ENCODE peak calls at places on chromosomes 5 and 9, in five cellular contexts. One of them, this sample, is unnamed.

GRCh38 chr5:112342364-112342763 is 76.7 kb downstream of the EPB41L4A start:
- DNase-seq in tibial artery: no peak
- DNase-seq in HepG2: no peak
- DNase-seq in heart left ventricle: no peak
- DNase-seq in K562: no peak
- DNase-seq in this sample: no peak

GRCh38 chr5:134436523-134437339 is 25.1 kb upstream of the CDKN2AIPNL start:
- DNase-seq in tibial artery: peak; percentile 75
- DNase-seq in HepG2: peak; percentile 64
- DNase-seq in heart left ventricle: peak; percentile 61
- DNase-seq in K562: no peak
- DNase-seq in this sample: peak; percentile 86

GRCh38 chr9:34377402-34377741 is 674 bp upstream of the MYORG start:
- DNase-seq in tibial artery: no peak
- DNase-seq in HepG2: no peak
- DNase-seq in heart left ventricle: no peak
- DNase-seq in K562: peak; percentile 19
- DNase-seq in this sample: peak; percentile 71

GRCh38 chr5:132500931-132501628 is 10.5 kb upstream of the IRF1 start:
- DNase-seq in tibial artery: peak; percentile 73
- DNase-seq in HepG2: peak; percentile 87
- DNase-seq in heart left ventricle: peak; percentile 69
- DNase-seq in K562: peak; percentile 85
- DNase-seq in this sample: peak; percentile 65

GRCh38 chr5:167582263-167582662 is 709.2 kb upstream of the WWC1 start:
- DNase-seq in tibial artery: no peak
- DNase-seq in HepG2: no peak
- DNase-seq in heart left ventricle: no peak
- DNase-seq in K562: no peak
- DNase-seq in this sample: no peak

GRCh38 chr5:98179791-98180755 is 593.4 kb upstream of the RGMB start:
- DNase-seq in tibial artery: no peak
- DNase-seq in HepG2: no peak
- DNase-seq in heart left ventricle: no peak
- DNase-seq in K562: no peak
- DNase-seq in this sample: no peak

GRCh38 chr5:91478096-91478495 is 95.0 kb upstream of the ARRDC3 start:
- DNase-seq in tibial artery: no peak
- DNase-seq in HepG2: no peak
- DNase-seq in heart left ventricle: no peak
- DNase-seq in K562: no peak
- DNase-seq in this sample: no peak

GRCh38 chr5:154178661-154179060 is 11.9 kb upstream of the GALNT10 start:
- DNase-seq in tibial artery: no peak
- DNase-seq in HepG2: no peak
- DNase-seq in heart left ventricle: no peak
- DNase-seq in K562: no peak
- DNase-seq in this sample: no peak

GRCh38 chr5:180313677-180314076 is 21.8 kb upstream of the MAPK9 start:
- DNase-seq in tibial artery: no peak
- DNase-seq in HepG2: peak; percentile 70
- DNase-seq in heart left ventricle: no peak
- DNase-seq in K562: peak; percentile 52
- DNase-seq in this sample: peak; percentile 93

GRCh38 chr5:168447748-168448147 is 38.5 kb upstream of the RARS1 start:
- DNase-seq in tibial artery: no peak
- DNase-seq in HepG2: no peak
- DNase-seq in heart left ventricle: no peak
- DNase-seq in K562: no peak
- DNase-seq in this sample: no peak

GRCh38 chr5:106964102-106964501 is 706.6 kb downstream of the EFNA5 start:
- DNase-seq in tibial artery: no peak
- DNase-seq in HepG2: no peak
- DNase-seq in heart left ventricle: no peak
- DNase-seq in K562: no peak
- DNase-seq in this sample: no peak

GRCh38 chr5:136308396-136308795 is 56.9 kb downstream of the TRPC7 start:
- DNase-seq in tibial artery: no peak
- DNase-seq in HepG2: no peak
- DNase-seq in heart left ventricle: no peak
- DNase-seq in K562: no peak
- DNase-seq in this sample: no peak

GRCh38 chr9:124328285-124328684 is 70.5 kb downstream of the NEK6 start:
- DNase-seq in tibial artery: no peak
- DNase-seq in HepG2: no peak
- DNase-seq in heart left ventricle: no peak
- DNase-seq in K562: no peak
- DNase-seq in this sample: no peak

GRCh38 chr9:89489548-89490527 is 8.1 kb downstream of the SEMA4D start:
- DNase-seq in tibial artery: no peak
- DNase-seq in HepG2: no peak
- DNase-seq in heart left ventricle: no peak
- DNase-seq in K562: no peak
- DNase-seq in this sample: no peak

GRCh38 chr5:87900419-87900818 is 368.2 kb downstream of the TMEM161B start:
- DNase-seq in tibial artery: no peak
- DNase-seq in HepG2: no peak
- DNase-seq in heart left ventricle: no peak
- DNase-seq in K562: no peak
- DNase-seq in this sample: no peak

GRCh38 chr9:92761686-92762085 is 2.9 kb downstream of the BICD2 start:
- DNase-seq in tibial artery: no peak
- DNase-seq in HepG2: no peak
- DNase-seq in heart left ventricle: no peak
- DNase-seq in K562: no peak
- DNase-seq in this sample: no peak

GRCh38 chr5:126594676-126595485 is at the start of gene ALDH7A1:
- DNase-seq in tibial artery: peak; percentile 95
- DNase-seq in HepG2: peak; percentile 95
- DNase-seq in heart left ventricle: peak; percentile 93
- DNase-seq in K562: peak; percentile 17
- DNase-seq in this sample: peak; percentile 96

GRCh38 chr5:157137691-157138090 is 5.0 kb downstream of the MED7 start:
- DNase-seq in tibial artery: no peak
- DNase-seq in HepG2: no peak
- DNase-seq in heart left ventricle: no peak
- DNase-seq in K562: no peak
- DNase-seq in this sample: no peak

GRCh38 chr9:21761309-21761901 is 41.0 kb upstream of the MTAP start:
- DNase-seq in tibial artery: no peak
- DNase-seq in HepG2: no peak
- DNase-seq in heart left ventricle: no peak
- DNase-seq in K562: no peak
- DNase-seq in this sample: no peak

GRCh38 chr5:7868427-7868772 is 431 bp downstream of the FASTKD3 start:
- DNase-seq in tibial artery: no peak
- DNase-seq in HepG2: no peak
- DNase-seq in heart left ventricle: no peak
- DNase-seq in K562: no peak
- DNase-seq in this sample: no peak

GRCh38 chr9:92619601-92620300 is 50.2 kb downstream of the IPPK start:
- DNase-seq in tibial artery: no peak
- DNase-seq in HepG2: no peak
- DNase-seq in heart left ventricle: no peak
- DNase-seq in K562: no peak
- DNase-seq in this sample: no peak

GRCh38 chr9:92664394-92665152 is 5.4 kb downstream of the IPPK start:
- DNase-seq in tibial artery: no peak
- DNase-seq in HepG2: no peak
- DNase-seq in heart left ventricle: no peak
- DNase-seq in K562: no peak
- DNase-seq in this sample: no peak

GRCh38 chr9:32596096-32596865 is 23.3 kb upstream of the NDUFB6 start:
- DNase-seq in tibial artery: no peak
- DNase-seq in HepG2: no peak
- DNase-seq in heart left ventricle: no peak
- DNase-seq in K562: no peak
- DNase-seq in this sample: no peak

GRCh38 chr5:67855523-67855922 is 360.0 kb upstream of the PIK3R1 start:
- DNase-seq in tibial artery: no peak
- DNase-seq in HepG2: no peak
- DNase-seq in heart left ventricle: no peak
- DNase-seq in K562: no peak
- DNase-seq in this sample: no peak

GRCh38 chr9:121122450-121123032 is 47.8 kb downstream of the CNTRL start:
- DNase-seq in tibial artery: no peak
- DNase-seq in HepG2: no peak
- DNase-seq in heart left ventricle: no peak
- DNase-seq in K562: no peak
- DNase-seq in this sample: no peak
- H3K4me3 ChIP-seq in tibial artery: peak overlapping the region; percentile 46
- H3K4me3 ChIP-seq in HepG2: peak overlapping the region; percentile 60
- H3K4me3 ChIP-seq in heart left ventricle: no peak overlapping the region
- H3K4me3 ChIP-seq in K562: peak overlapping the region; percentile 37
- H3K4me3 ChIP-seq in this sample: no peak overlapping the region

GRCh38 chr9:99948482-99948881 is 42.0 kb downstream of the STX17 start:
- DNase-seq in tibial artery: no peak
- DNase-seq in HepG2: no peak
- DNase-seq in heart left ventricle: no peak
- DNase-seq in K562: no peak
- DNase-seq in this sample: no peak

GRCh38 chr9:99948896-99949295 is 42.4 kb downstream of the STX17 start:
- DNase-seq in tibial artery: no peak
- DNase-seq in HepG2: no peak
- DNase-seq in heart left ventricle: peak; percentile 22
- DNase-seq in K562: no peak
- DNase-seq in this sample: peak; percentile 38

DNA sequence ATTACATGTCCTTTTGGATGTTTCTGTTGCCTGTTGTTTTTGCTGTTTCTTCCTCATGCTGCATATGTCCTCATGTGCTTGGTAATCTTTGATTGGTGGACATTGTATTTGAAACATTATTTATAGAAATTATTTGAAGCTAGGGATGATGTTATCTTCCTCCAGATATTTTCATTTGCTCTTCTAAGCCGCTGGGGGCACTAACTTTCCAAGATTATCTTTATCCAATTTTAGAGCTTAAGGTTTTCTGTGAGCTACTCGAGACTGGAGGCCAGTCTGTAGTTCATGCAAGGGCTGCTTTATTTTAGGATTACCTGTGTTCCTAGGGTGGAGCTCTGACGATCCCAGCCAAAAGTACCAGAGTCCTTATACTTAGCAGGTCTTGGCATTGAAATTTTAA is 40.9 kb downstream of the STX17 start:
- DNase-seq in tibial artery: no peak
- DNase-seq in HepG2: no peak
- DNase-seq in heart left ventricle: no peak
- DNase-seq in K562: peak; percentile 16
- DNase-seq in this sample: no peak
- TF ChIP-seq CTCF in tibial artery: no peak
- TF ChIP-seq CTCF in HepG2: no peak
- TF ChIP-seq CTCF in heart left ventricle: peak; percentile 16
- TF ChIP-seq CTCF in K562: peak; percentile 45
- TF ChIP-seq CTCF in this sample: no peak

DNA sequence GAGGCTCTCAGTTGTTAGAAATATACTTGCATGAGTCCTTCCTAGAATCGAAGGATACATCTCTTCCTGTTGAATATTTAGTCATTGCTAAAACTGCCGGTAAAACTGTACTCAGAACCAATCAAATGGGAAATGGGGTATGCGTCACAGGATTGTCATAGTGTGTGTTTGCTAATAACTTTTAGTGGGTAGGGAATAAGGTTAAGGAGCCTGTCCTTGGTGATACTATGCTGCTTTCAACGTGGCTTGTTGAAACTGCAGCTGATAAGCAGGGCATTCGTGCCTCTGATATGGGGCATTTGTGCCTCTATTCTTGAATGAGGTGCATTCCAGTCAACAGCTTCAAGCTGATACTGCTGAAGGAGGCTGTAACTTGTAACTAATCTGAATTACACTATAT is 26.6 kb downstream of the HABP4 start:
- DNase-seq in tibial artery: no peak
- DNase-seq in HepG2: no peak
- DNase-seq in heart left ventricle: no peak
- DNase-seq in K562: no peak
- DNase-seq in this sample: no peak
- H3K4me1 ChIP-seq in tibial artery: no peaks in the 10 kb centered on the region
- H3K4me1 ChIP-seq in HepG2: no peaks in the 10 kb centered on the region
- H3K4me1 ChIP-seq in heart left ventricle: no peaks in the 10 kb centered on the region
- H3K4me1 ChIP-seq in K562: no peaks in the 10 kb centered on the region
- H3K4me1 ChIP-seq in this sample: no peaks in the 10 kb centered on the region

DNA sequence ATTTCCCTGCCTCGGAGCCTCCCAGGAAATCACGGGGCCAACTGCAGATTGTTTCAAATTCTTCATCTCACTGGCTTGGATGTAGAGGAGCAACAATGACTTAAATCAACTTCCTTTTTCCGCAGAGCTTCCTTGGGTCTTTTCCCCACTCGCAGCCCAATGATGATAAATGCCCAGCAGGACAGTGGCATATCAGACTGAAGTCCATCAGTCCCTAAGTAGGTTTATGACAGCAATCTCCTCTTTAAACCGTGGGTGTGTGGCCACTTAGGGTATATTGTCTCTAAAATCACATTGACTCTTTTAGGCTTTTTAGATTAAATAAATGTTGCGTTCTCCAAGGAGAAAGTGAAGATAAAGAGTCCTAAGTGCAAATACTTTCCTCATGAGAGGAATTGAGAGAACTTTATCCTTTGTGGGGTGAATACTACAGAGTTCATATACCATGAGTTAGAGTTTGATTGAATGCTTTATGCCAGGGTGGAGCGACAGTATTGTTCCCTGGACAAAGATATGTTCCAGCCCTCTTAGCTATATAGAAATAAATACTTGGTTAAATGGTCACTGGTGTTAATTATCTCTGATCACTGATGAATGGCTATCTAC is 59.1 kb downstream of the IQGAP2 start:
- DNase-seq in tibial artery: no peak
- DNase-seq in HepG2: no peak
- DNase-seq in heart left ventricle: no peak
- DNase-seq in K562: no peak
- DNase-seq in this sample: no peak
- H3K4me3 ChIP-seq in tibial artery: no peak overlapping the region
- H3K4me3 ChIP-seq in HepG2: no peak overlapping the region
- H3K4me3 ChIP-seq in heart left ventricle: no peak overlapping the region
- H3K4me3 ChIP-seq in K562: no peak overlapping the region
- H3K4me3 ChIP-seq in this sample: no peak overlapping the region

GRCh38 chr9:83714316-83714715 is 6.6 kb upstream of the UBQLN1 start:
- DNase-seq in tibial artery: no peak
- DNase-seq in HepG2: no peak
- DNase-seq in heart left ventricle: no peak
- DNase-seq in K562: no peak
- DNase-seq in this sample: no peak
- TF ChIP-seq CTCF in tibial artery: peak; percentile 29
- TF ChIP-seq CTCF in HepG2: no peak
- TF ChIP-seq CTCF in heart left ventricle: peak; percentile 21
- TF ChIP-seq CTCF in K562: no peak
- TF ChIP-seq CTCF in this sample: peak; percentile 26